ENCODE peak calls at places on chromosomes 7 and 10, in four cellular contexts. V is WTC11, C is K562, B is HepG2. O is an unnamed sample.

GRCh38 chr10:48431871-48432270 is 125.4 kb downstream of the MAPK8 start:
- DNase-seq in V (no peak), C (peak), B (no peak), O (no peak)

GRCh38 chr7:69198250-69198649 is 400.0 kb upstream of the AUTS2 start:
- DNase-seq in V (no peak), C (no peak), B (no peak), O (no peak)

GRCh38 chr7:42831051-42831952 is 80.6 kb downstream of the C7orf25 start:
- DNase-seq in V (peak), C (no peak), B (peak), O (peak)

GRCh38 chr7:1531263-1531978 is 919 bp downstream of the MAFK start:
- DNase-seq in V (no peak), C (peak), B (no peak), O (no peak)

GRCh38 chr10:48496831-48497792 is 107.8 kb downstream of the ARHGAP22 start:
- DNase-seq in V (no peak), C (no peak), B (no peak), O (no peak)

GRCh38 chr10:106181491-106181890 is 983.0 kb downstream of the SORCS1 start:
- DNase-seq in V (no peak), C (no peak), B (no peak), O (no peak)

GRCh38 chr10:17454181-17454800 is at the start of gene ST8SIA6:
- DNase-seq in V (peak), C (peak), B (no peak), O (peak)

GRCh38 chr10:112823007-112823406 is 127.0 kb upstream of the TCF7L2 start:
- DNase-seq in V (no peak), C (no peak), B (no peak), O (no peak)

GRCh38 chr7:56097700-56098099 is 4.9 kb upstream of the PHKG1 start:
- DNase-seq in V (no peak), C (no peak), B (no peak), O (no peak)

GRCh38 chr10:30819306-30820190 is 190.0 kb upstream of the LYZL2 start:
- DNase-seq in V (no peak), C (no peak), B (no peak), O (no peak)

GRCh38 chr10:123582084-123582989 is 83.8 kb upstream of the GPR26 start:
- DNase-seq in V (peak), C (peak), B (peak), O (peak)
- TF ChIP-seq ELF4 in V (no peak), C (no peak), B (no peak), O (no peak)

DNA sequence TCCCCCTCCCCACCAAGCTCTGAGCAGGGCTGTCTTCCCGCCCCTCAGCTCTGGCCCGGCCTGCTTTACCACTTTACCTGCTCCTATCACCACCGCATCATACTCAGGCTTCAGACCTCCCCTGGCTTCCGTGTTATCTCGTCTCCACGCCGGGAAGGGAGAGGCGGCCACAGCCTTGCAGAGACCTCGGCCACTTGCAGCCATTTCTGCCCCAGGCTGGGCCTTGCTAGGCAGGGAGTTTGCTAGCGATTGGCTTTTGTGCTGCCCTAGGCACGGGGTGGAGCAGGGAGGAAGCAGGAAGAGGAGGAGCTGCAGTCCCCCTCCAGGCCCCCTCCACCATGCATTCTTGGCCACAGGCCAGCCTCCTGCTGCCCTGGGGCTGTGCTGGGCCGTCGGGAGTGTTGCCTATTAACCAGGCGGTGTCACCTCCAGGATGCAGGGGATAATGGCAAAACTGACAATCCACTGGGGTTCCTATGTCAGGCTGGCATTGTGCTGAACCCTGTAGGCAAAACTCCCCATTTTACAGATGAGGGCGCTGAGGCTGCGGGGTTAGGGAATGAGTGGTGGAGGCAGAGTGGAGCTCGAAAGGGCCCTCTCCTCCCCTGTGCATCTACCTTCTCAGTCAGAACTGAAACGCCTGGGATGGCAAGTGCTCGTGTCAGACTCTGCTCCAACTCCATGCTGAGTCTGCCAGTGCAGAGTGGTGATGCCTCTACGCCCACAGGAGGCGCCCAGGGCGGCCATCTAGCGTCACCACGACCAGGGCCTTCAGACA is at the start of gene PYROXD2:
- DNase-seq in V (peak), C (peak), B (peak), O (peak)
- TF ChIP-seq SP1 in V (peak), C (no peak), B (no peak), O (no peak)

GRCh38 chr7:78473902-78474301 is 675.3 kb downstream of the PHTF2 start:
- DNase-seq in V (no peak), C (no peak), B (no peak), O (no peak)
- TF ChIP-seq ELF4 in V (no peak), C (no peak), B (no peak), O (no peak)

GRCh38 chr10:51895209-51895608 is 195.8 kb upstream of the CSTF2T start:
- DNase-seq in V (no peak), C (no peak), B (no peak), O (no peak)
- TF ChIP-seq SP1 in V (no peak), C (no peak), B (no peak), O (no peak)